ENCODE peak calls at places on chromosome 6, in ten cellular contexts. L, I, P, U, Y, W, N, E, X and T are unnamed samples.

GRCh38 chr6:35011096-35012041 is 122.3 kb downstream of the ANKS1A start:
- DNase-seq in L (no peak), I (no peak), P (no peak), U (no peak), Y (no peak), W (no peak), N (no peak), E (no peak), X (no peak), T (no peak)

GRCh38 chr6:36839819-36840379 is 655 bp upstream of the CPNE5 start:
- DNase-seq in L (no peak), I (peak; percentile 65), P (peak; percentile 60), U (no peak), Y (peak; percentile 72), W (no peak), N (peak; percentile 87), E (no peak), X (no peak), T (peak; percentile 69)

GRCh38 chr6:96811136-96811535 is 26.1 kb downstream of the GPR63 start:
- DNase-seq in L (no peak), I (no peak), P (no peak), U (no peak), Y (no peak), W (no peak), N (no peak), E (no peak), X (no peak), T (no peak)

GRCh38 chr6:78861509-78861908 is 5.8 kb upstream of the IRAK1BP1 start:
- DNase-seq in L (no peak), I (no peak), P (no peak), U (no peak), Y (no peak), W (no peak), N (no peak), E (no peak), X (no peak), T (no peak)

GRCh38 chr6:89611666-89612065 is 26.9 kb downstream of the LYRM2 start:
- DNase-seq in L (no peak), I (no peak), P (no peak), U (peak; percentile 3), Y (no peak), W (no peak), N (no peak), E (no peak), X (no peak), T (no peak)

GRCh38 chr6:157059781-157060180 is 263.5 kb downstream of the TMEM242 start:
- DNase-seq in L (peak; percentile 12), I (no peak), P (no peak), U (peak; percentile 19), Y (no peak), W (no peak), N (no peak), E (peak; percentile 62), X (no peak), T (no peak)

GRCh38 chr6:330948-331347 is 38.7 kb downstream of the DUSP22 start:
- DNase-seq in L (no peak), I (no peak), P (no peak), U (no peak), Y (no peak), W (no peak), N (no peak), E (no peak), X (no peak), T (no peak)

GRCh38 chr6:90217621-90218496 is 78.8 kb downstream of the BACH2 start:
- DNase-seq in L (peak; percentile 45), I (no peak), P (no peak), U (no peak), Y (peak; percentile 59), W (peak; percentile 71), N (no peak), E (peak; percentile 32), X (peak; percentile 87), T (peak; percentile 44)

GRCh38 chr6:70668499-70668812 is 773 bp downstream of the SMAP1 start:
- DNase-seq in L (peak; percentile 69), I (no peak), P (no peak), U (peak; percentile 29), Y (no peak), W (no peak), N (no peak), E (no peak), X (no peak), T (no peak)

GRCh38 chr6:153511896-153512496 is 380.9 kb upstream of the RGS17 start:
- DNase-seq in L (peak; percentile 23), I (peak; percentile 53), P (peak; percentile 54), U (peak; percentile 55), Y (peak; percentile 23), W (no peak), N (peak; percentile 9), E (no peak), X (no peak), T (peak; percentile 36)
- TF ChIP-seq CTCF in L (peak; percentile 13), I (peak; percentile 54), P (peak; percentile 62), U (peak; percentile 80), Y (peak; percentile 74), W (peak; percentile 63), N (peak; percentile 64), E (peak; percentile 14), X (peak; percentile 48), T (peak; percentile 77)

DNA sequence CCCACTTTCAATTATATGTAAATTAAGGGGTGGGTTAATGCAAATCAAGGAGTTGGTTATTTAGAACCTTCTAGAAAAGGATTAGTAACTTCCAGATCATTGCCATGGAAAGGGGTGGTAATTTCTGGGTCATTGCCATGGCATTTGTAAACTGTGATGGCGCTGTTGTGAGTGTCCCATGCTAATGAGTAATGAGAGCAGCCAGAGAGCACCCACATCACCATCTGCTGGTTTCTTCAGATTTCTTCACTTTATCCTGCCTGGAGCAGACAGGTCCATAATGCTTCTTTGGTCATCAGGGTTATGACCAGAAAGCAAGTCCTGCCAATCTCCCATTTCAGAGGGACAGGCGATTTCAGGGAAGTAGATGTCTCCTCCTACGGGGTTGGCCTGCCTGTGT is 311.3 kb upstream of the CNR1 start:
- DNase-seq in L (no peak), I (no peak), P (no peak), U (no peak), Y (no peak), W (no peak), N (no peak), E (no peak), X (no peak), T (no peak)
- TF ChIP-seq CTCF in L (no peak), I (no peak), P (no peak), U (no peak), Y (no peak), W (no peak), N (no peak), E (no peak), X (no peak), T (no peak)

DNA sequence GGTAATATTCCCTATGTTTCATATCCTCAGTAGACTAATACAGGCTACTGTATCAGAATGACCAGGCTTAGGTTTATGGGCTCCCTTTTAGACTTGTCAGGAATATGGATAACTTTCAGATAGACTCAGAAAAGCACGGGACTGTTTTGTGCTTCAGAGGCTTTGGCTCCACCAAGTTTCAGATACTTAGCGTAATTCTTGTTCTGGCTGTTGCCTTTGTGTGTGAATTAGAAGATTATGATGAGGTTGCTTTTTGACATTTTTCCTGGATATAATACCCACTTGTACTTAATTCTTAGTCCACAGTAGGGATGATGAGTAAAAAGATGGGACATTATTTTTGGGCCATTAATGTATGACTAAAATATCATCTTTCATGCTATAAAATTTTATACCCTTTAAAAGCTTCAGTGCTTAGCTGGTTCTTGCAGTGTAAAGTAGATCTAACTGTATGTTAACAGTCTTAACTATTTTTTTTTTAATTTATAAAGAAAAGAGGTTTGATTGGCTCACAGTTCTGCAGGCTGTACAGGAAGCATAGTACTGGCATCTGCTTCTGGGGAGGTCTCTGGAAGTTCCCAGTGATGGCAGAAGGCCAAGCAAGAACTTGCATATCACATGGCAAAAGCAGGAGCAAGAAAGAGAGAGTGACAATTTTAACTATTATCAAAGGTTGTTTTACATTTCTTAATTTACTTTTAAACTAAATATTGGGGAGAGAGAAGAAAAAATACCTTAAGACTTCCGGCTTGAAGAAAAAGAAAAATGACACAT is 120.7 kb downstream of the ZFAND3 start:
- DNase-seq in L (peak; percentile 24), I (peak; percentile 24), P (no peak), U (peak; percentile 80), Y (no peak), W (no peak), N (no peak), E (no peak), X (no peak), T (no peak)
- TF ChIP-seq CTCF in L (no peak), I (no peak), P (no peak), U (no peak), Y (no peak), W (no peak), N (no peak), E (no peak), X (no peak), T (no peak)

GRCh38 chr6:169215201-169215661 is 38.4 kb downstream of the THBS2 start:
- DNase-seq in L (no peak), I (no peak), P (peak; percentile 78), U (peak; percentile 45), Y (no peak), W (no peak), N (peak; percentile 1), E (peak; percentile 25), X (no peak), T (no peak)

GRCh38 chr6:169212436-169212835 is 41.2 kb downstream of the THBS2 start:
- DNase-seq in L (no peak), I (no peak), P (peak; percentile 52), U (peak; percentile 54), Y (no peak), W (no peak), N (peak; percentile 2), E (no peak), X (no peak), T (no peak)

GRCh38 chr6:169213814-169214520 is 39.7 kb downstream of the THBS2 start:
- DNase-seq in L (no peak), I (no peak), P (peak; percentile 42), U (no peak), Y (no peak), W (no peak), N (peak; percentile 9), E (peak; percentile 28), X (no peak), T (no peak)

GRCh38 chr6:169211881-169212280 is 41.8 kb downstream of the THBS2 start:
- DNase-seq in L (no peak), I (no peak), P (no peak), U (no peak), Y (no peak), W (no peak), N (peak; percentile 0), E (no peak), X (no peak), T (no peak)

DNA sequence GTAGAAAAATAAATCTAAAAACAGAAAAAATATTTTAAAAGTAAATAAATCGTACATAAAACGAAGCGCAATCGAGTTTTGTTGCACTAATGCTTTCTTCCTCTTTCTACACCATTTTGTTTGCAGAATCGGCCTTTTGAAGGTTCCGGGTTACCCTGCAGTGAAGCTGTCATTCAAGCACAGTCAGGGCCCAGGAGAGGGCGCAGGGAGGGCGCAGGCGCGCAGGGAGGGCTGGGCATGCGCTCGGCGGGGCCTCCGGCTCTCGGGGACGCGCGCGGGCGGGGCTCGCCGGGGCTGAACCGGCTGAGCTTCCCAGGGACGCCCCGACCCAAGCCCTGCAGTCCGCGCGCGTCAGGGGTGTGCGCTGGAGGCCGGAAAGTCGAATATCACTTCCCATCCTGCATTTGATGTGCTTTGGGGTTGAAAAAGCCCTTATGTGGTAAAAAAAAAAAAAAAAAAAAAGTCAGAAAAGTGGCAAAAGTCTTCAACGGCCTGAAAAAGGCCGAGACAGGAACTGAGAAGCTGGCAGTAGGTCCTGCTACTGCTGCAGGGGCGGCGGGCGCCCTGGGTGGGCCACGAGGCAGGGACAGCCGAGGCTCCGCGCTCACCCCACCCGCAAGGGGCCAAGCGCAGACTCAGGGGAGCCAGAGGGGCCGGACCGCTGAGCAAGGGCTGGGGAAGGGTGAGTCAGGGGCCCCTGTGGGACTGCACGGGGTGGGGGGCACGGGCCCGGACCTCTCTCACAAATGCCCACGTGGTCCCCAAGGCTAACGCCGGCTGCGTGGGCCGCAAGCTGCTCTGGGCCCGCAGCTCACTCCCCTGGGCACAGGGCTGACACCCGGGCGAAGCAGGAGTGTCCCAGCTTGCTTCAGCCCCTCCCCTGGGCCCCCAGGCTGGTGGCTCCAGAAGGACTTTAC is 40.5 kb downstream of the THBS2 start:
- DNase-seq in L (peak; percentile 92), I (peak; percentile 94), P (peak; percentile 99), U (peak; percentile 89), Y (peak; percentile 92), W (peak; percentile 52), N (peak; percentile 96), E (peak; percentile 92), X (peak; percentile 90), T (peak; percentile 91)
- TF ChIP-seq CTCF in L (peak; percentile 19), I (peak; percentile 45), P (peak; percentile 31), U (peak; percentile 34), Y (no peak), W (peak; percentile 45), N (peak; percentile 34), E (peak; percentile 23), X (peak; percentile 32), T (no peak)